ENCODE peak calls at places on chromosomes 3 and 15, in five cellular contexts. F is fibroblast of the conjunctiva, W is RPMI7951, B is left ventricle myocardium inferior, R is nephron progenitor cell. Y is an unnamed sample.

GRCh38 chr15:93017521-93017920 is 71.5 kb downstream of the RGMA start:
- DNase-seq in W (no peak), B (no peak), F (peak; percentile 60), R (no peak), Y (no peak)

GRCh38 chr15:93035092-93035915 is 53.7 kb downstream of the RGMA start:
- DNase-seq in W (no peak), B (no peak), F (no peak), R (no peak), Y (no peak)

GRCh38 chr3:144128117-144128892 is 156.7 kb downstream of the DIPK2A start:
- DNase-seq in R (no peak), B (no peak), F (no peak), W (no peak), Y (no peak)

GRCh38 chr3:76756578-76756977 is 283.3 kb upstream of the ROBO2 start:
- DNase-seq in B (no peak), W (no peak), F (no peak), R (no peak), Y (no peak)

GRCh38 chr15:37979597-37979996 is 45.2 kb downstream of the TMCO5A start:
- DNase-seq in W (no peak), R (no peak), B (no peak), F (no peak), Y (no peak)

GRCh38 chr15:74621546-74621920 is 5.9 kb downstream of the CLK3 start:
- DNase-seq in F (no peak), R (no peak), W (no peak), B (no peak), Y (no peak)

GRCh38 chr15:35986072-35986666 is 440.2 kb upstream of the DPH6 start:
- DNase-seq in R (no peak), F (peak; percentile 3), W (peak; percentile 3), B (peak; percentile 76), Y (peak; percentile 59)

GRCh38 chr15:45138814-45139765 is 9.3 kb downstream of the DUOX1 start:
- DNase-seq in B (no peak), R (no peak), W (no peak), F (no peak), Y (no peak)

GRCh38 chr3:133384331-133385027 is 15.4 kb upstream of the BFSP2 start:
- DNase-seq in F (peak; percentile 34), W (peak; percentile 42), R (peak; percentile 76), B (peak; percentile 38), Y (peak; percentile 73)

GRCh38 chr15:39640665-39641064 is 59.8 kb downstream of the THBS1 start:
- DNase-seq in R (no peak), F (no peak), W (no peak), B (no peak), Y (no peak)

GRCh38 chr3:36397856-36398255 is 17.6 kb downstream of the STAC start:
- DNase-seq in F (no peak), R (no peak), W (peak; percentile 11), B (no peak), Y (no peak)

GRCh38 chr15:94164202-94164807 is 67.1 kb upstream of the MCTP2 start:
- DNase-seq in R (peak; percentile 76), W (peak; percentile 77), B (no peak), F (peak; percentile 21), Y (peak; percentile 34)

GRCh38 chr3:127418560-127419099 is 130.8 kb upstream of the PRR20G start:
- DNase-seq in W (no peak), R (no peak), B (no peak), F (no peak), Y (no peak)

GRCh38 chr3:24145981-24146822 is 201.1 kb downstream of the NR1D2 start:
- DNase-seq in W (peak; percentile 84), R (no peak), B (no peak), F (peak; percentile 89), Y (no peak)

GRCh38 chr3:54967586-54968244 is 39.9 kb upstream of the LRTM1 start:
- DNase-seq in F (no peak), B (no peak), R (no peak), W (peak; percentile 74), Y (no peak)

GRCh38 chr15:67838789-67839332 is 984 bp downstream of the RNU6-1 start:
- DNase-seq in B (peak; percentile 50), R (peak; percentile 71), W (peak; percentile 62), F (no peak), Y (peak; percentile 74)

GRCh38 chr3:112111785-112112402 is 21.2 kb downstream of the GCSAM start:
- DNase-seq in W (peak; percentile 53), R (peak; percentile 45), B (no peak), F (peak; percentile 65), Y (no peak)

GRCh38 chr3:196868297-196868661 is 559 bp downstream of the SENP5 start:
- DNase-seq in W (peak; percentile 36), B (peak; percentile 17), F (no peak), R (peak; percentile 56), Y (no peak)

GRCh38 chr3:170367797-170368196 is 10.3 kb downstream of the SKIL start:
- DNase-seq in B (no peak), W (no peak), F (no peak), R (no peak), Y (no peak)

GRCh38 chr3:146160964-146161724 is at the start of gene PLOD2:
- DNase-seq in R (peak; percentile 80), B (peak; percentile 84), F (peak; percentile 72), W (peak; percentile 97), Y (peak; percentile 84)

GRCh38 chr3:129343643-129344360 is 65.1 kb downstream of the HMCES start:
- DNase-seq in R (peak; percentile 60), W (no peak), F (no peak), B (no peak), Y (peak; percentile 45)

GRCh38 chr3:157632081-157632480 is 128.9 kb upstream of the VEPH1 start:
- DNase-seq in R (no peak), F (no peak), W (no peak), B (no peak), Y (no peak)

GRCh38 chr3:114508976-114509375 is 215.1 kb downstream of the TIGIT start:
- DNase-seq in R (no peak), F (no peak), W (no peak), B (no peak), Y (no peak)

GRCh38 chr3:87997966-87998365 is 60.8 kb downstream of the CGGBP1 start:
- DNase-seq in F (no peak), B (no peak), R (no peak), W (no peak), Y (no peak)

GRCh38 chr3:164952966-164953365 is 125.3 kb downstream of the SI start:
- DNase-seq in R (no peak), B (no peak), F (no peak), W (no peak), Y (no peak)

GRCh38 chr3:108462899-108463298 is 47.5 kb downstream of the MYH15 start:
- DNase-seq in F (no peak), B (no peak), W (peak; percentile 34), R (no peak), Y (no peak)